ENCODE peak calls at places on chromosomes 13 and 19, in four cellular contexts. J is GM13976, K is esophagus squamous epithelium, I is lower leg skin. X is an unnamed sample.

GRCh38 chr19:55098716-55099556 is 18.5 kb downstream of the PPP1R12C start:
- DNase-seq in J (no peak), K (no peak), I (no peak), X (peak)

GRCh38 chr19:57719901-57720519 is 7.4 kb downstream of the ZNF671 start:
- DNase-seq in J (no peak), K (no peak), I (peak), X (no peak)

GRCh38 chr19:11971045-11971444 is 6.2 kb downstream of the ZNF763 start:
- DNase-seq in J (no peak), K (no peak), I (no peak), X (no peak)

GRCh38 chr13:111280666-111281577 is 39.5 kb upstream of the TEX29 start:
- DNase-seq in J (no peak), K (no peak), I (no peak), X (no peak)

GRCh38 chr13:61648546-61648945 is 232.9 kb upstream of the PCDH20 start:
- DNase-seq in J (no peak), K (no peak), I (no peak), X (no peak)

GRCh38 chr19:48833977-48834376 is 2.3 kb downstream of the HSD17B14 start:
- DNase-seq in J (no peak), K (no peak), I (no peak), X (no peak)

GRCh38 chr19:41668315-41668714 is 19.8 kb downstream of the CEACAM7 start:
- DNase-seq in J (no peak), K (no peak), I (no peak), X (no peak)

GRCh38 chr19:46950526-46951235 is 69.0 kb upstream of the NPAS1 start:
- DNase-seq in J (no peak), K (no peak), I (no peak), X (no peak)

GRCh38 chr13:98189841-98190505 is 12.9 kb upstream of the RNF113B start:
- DNase-seq in J (no peak), K (no peak), I (no peak), X (no peak)

GRCh38 chr19:48715681-48716171 is 3.8 kb downstream of the MAMSTR start:
- DNase-seq in J (no peak), K (no peak), I (no peak), X (no peak)

GRCh38 chr19:54906819-54907218 is 871 bp downstream of the NCR1 start:
- DNase-seq in J (no peak), K (no peak), I (no peak), X (no peak)

GRCh38 chr19:13262450-13262849 is 112.2 kb downstream of the IER2 start:
- DNase-seq in J (peak), K (no peak), I (no peak), X (peak)

GRCh38 chr19:45564131-45564780 is 20.3 kb downstream of the OPA3 start:
- DNase-seq in J (peak), K (no peak), I (no peak), X (peak)

GRCh38 chr19:45929247-45929646 is 14.7 kb upstream of the NANOS2 start:
- DNase-seq in J (no peak), K (no peak), I (no peak), X (no peak)

GRCh38 chr13:45224181-45224580 is 23.3 kb upstream of the KCTD4 start:
- DNase-seq in J (no peak), K (no peak), I (no peak), X (no peak)

GRCh38 chr13:97256343-97256783 is 34.2 kb downstream of the MBNL2 start:
- DNase-seq in J (no peak), K (no peak), I (no peak), X (no peak)

GRCh38 chr13:30113531-30113930 is 193.8 kb downstream of the KATNAL1 start:
- DNase-seq in J (no peak), K (no peak), I (no peak), X (no peak)

GRCh38 chr13:105908581-105908980 is 626.9 kb downstream of the EFNB2 start:
- DNase-seq in J (no peak), K (no peak), I (no peak), X (no peak)

GRCh38 chr13:39415403-39415802 is 187.6 kb downstream of the LHFPL6 start:
- DNase-seq in J (no peak), K (no peak), I (no peak), X (no peak)

GRCh38 chr13:98141509-98141908 is 1.4 kb upstream of the FARP1 start:
- DNase-seq in J (no peak), K (no peak), I (peak), X (no peak)

GRCh38 chr19:45402469-45403070 is 2.3 kb downstream of the PPP1R13L start:
- DNase-seq in J (no peak), K (no peak), I (no peak), X (peak)

GRCh38 chr19:23071087-23071511 is 45.7 kb upstream of the ZNF730 start:
- DNase-seq in J (peak), K (no peak), I (no peak), X (peak)

GRCh38 chr19:38838986-38839761 is 7.6 kb upstream of the ECH1 start:
- DNase-seq in J (no peak), K (no peak), I (no peak), X (no peak)

GRCh38 chr19:41754596-41754995 is 734 bp upstream of the CEACAM6 start:
- DNase-seq in J (no peak), K (no peak), I (peak), X (no peak)

GRCh38 chr19:35295792-35296462 is 4.0 kb downstream of the MAG start:
- DNase-seq in J (peak), K (no peak), I (no peak), X (peak)

GRCh38 chr13:43804461-43805070 is 17.8 kb upstream of the ENOX1 start:
- DNase-seq in J (peak), K (no peak), I (no peak), X (peak)

GRCh38 chr13:31846984-31847752 is 107.8 kb downstream of the RXFP2 start:
- DNase-seq in J (no peak), K (no peak), I (no peak), X (no peak)

GRCh38 chr19:6527893-6528543 is 2.8 kb upstream of the TNFSF9 start:
- DNase-seq in J (peak), K (no peak), I (no peak), X (peak)

GRCh38 chr13:95684463-95684862 is 7.5 kb downstream of the DNAJC3 start:
- DNase-seq in J (no peak), K (no peak), I (no peak), X (no peak)

GRCh38 chr19:38718747-38719543 is 25.3 kb downstream of the CAPN12 start:
- DNase-seq in J (no peak), K (no peak), I (no peak), X (no peak)

GRCh38 chr13:113595131-113595530 is 10.6 kb downstream of the TFDP1 start:
- DNase-seq in J (no peak), K (no peak), I (peak), X (no peak)

GRCh38 chr13:48500652-48501197 is 32.2 kb downstream of the RCBTB2 start:
- DNase-seq in J (no peak), K (no peak), I (no peak), X (peak)

GRCh38 chr19:2260341-2260751 is 4.1 kb upstream of the JSRP1 start:
- DNase-seq in J (no peak), K (no peak), I (no peak), X (no peak)

GRCh38 chr19:2381151-2381822 is 21.2 kb downstream of the TMPRSS9 start:
- DNase-seq in J (no peak), K (no peak), I (no peak), X (no peak)

GRCh38 chr19:58582985-58583384 is 9.8 kb upstream of the MZF1 start:
- DNase-seq in J (no peak), K (no peak), I (no peak), X (no peak)

GRCh38 chr19:35318679-35319448 is 10.1 kb upstream of the CD22 start:
- DNase-seq in J (no peak), K (no peak), I (peak), X (no peak)

DNA sequence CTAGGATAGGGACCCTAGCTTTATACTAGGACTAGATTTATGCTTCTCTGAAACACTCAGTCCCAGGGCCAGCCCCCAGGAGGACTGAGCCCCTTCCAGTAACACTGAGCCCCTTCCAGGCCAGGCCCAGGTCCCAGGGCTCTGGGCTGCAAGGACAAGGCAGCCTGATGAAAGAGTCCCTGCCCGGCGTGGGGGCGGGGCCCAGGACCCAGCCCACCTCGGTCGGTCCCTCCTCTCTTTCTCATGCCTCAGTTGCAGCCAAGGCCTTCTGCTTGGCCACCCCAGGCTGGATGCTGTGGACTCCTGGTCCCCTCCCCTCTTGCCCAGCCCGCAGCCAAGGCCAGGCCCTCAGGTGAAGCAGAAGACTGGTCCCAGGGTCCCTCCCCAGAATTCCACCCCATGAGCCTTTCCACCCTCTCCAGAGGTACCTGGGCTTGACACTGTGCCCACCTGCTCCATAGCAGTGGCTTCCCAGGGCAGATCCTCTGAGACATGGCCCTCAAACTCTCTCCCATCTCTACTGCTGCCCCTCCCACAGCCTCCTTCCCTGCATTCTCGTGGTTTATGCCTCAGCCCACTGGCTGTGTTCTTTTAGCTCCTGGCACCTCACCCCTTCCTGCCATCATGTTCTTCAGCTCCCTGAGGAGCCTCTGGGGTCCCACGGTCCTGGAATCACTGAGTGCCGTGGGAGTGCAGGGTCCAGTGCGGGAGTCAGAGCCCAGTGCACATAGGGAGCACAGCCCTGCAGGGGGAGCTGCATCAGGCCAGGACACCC is 53.6 kb upstream of the C1QTNF9B start:
- DNase-seq in J (no peak), K (no peak), I (no peak), X (no peak)
- TF ChIP-seq CTCF in J (no peak), K (no peak), I (no peak), X (no peak)

GRCh38 chr19:43723588-43723987 is 7.7 kb downstream of the IRGC start:
- DNase-seq in J (no peak), K (no peak), I (no peak), X (no peak)
- TF ChIP-seq CTCF in J (peak), K (no peak), I (no peak), X (no peak)

DNA sequence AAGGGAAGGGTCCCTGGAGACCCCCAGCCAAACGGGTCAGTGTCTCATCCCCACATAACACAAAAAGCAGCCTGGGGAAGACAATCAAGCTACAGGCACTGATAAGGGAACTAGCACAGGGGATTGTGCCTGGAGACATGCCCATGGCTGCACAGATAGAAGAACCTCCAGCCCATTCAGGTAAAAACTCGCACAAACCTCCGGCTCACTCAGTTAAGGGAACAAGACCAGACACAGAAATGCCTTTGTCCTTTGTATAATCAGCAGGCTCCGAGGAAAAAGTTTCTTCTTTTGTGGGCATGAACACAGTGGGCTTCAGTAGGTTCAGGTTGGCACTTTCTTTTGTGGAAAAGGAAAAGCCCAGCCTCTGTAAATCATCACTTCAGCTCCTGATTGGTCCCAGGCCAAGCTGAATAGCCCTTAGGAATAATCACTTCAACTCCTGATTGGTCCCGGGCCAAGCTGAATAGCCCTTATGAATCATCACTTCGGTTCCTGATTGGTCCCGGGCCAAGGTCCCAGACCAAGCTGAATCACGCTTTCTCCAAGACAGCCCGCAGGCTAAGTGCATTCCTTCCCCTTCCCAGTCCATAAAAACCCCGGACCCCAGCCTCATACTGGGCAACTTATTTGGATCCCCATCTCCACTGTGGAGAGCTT is 5.0 kb upstream of the ZNF230 start:
- DNase-seq in J (no peak), K (no peak), I (no peak), X (no peak)
- TF ChIP-seq CTCF in J (no peak), K (no peak), I (no peak), X (no peak)

DNA sequence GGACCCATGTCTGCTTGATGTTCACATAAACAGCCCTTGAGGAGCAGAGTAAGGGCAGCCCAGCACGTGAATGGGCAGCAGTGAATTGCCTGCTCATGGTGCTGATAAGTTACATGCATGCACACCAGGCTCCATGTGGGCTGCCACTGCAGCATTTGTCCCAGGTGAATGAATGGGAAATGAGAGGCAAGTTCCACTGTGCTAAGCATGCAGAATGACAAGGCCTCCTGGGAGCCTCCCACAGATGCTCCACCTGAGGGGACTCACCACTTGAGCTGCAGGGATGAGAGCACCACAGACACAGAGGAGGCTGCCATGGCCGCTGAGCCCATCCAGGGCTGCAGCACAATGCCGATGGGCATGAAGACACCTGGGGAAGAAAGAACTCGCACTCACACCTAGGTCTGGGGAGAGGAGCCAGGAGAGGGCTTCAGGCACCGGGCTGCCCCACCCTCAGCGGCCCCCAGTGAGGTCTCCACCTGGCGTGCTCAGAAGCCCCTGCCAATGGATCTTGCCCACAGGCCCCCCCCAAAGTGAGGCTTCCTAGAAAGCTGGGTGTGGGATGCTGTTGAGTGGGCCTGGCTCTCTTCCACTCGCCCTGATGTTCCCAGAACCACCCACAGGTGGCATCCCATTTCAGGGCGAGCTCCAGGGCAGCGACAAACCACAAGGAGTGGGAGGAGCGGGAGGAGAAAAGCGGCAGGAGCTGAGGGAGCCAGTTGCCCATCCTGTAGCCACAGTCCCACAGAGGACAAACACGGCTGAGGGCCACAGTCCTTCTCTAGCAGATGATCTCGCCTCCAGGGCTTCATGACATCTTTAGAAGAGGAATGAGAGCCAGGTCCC is 73.8 kb downstream of the CCDC70 start:
- DNase-seq in J (no peak), K (no peak), I (no peak), X (no peak)
- TF ChIP-seq CTCF in J (no peak), K (no peak), I (no peak), X (peak)

GRCh38 chr19:4208385-4209094 is 20.8 kb upstream of the EBI3 start:
- DNase-seq in J (peak), K (no peak), I (no peak), X (peak)
- TF ChIP-seq CTCF in J (peak), K (no peak), I (no peak), X (peak)